ENCODE peak calls at places on chromosomes 3 and 15, in nine cellular contexts. One of them, this sample, is unnamed.

GRCh38 chr3:31472479-31473390 is 60.0 kb upstream of the STT3B start:
- DNase-seq in PC-3: peak; percentile 22
- DNase-seq in neural progenitor cell: no peak
- DNase-seq in MM.1S: no peak
- DNase-seq in GM23248: peak; percentile 19
- DNase-seq in hepatocyte: no peak
- DNase-seq in SK-N-SH: no peak
- DNase-seq in GM23338: no peak
- DNase-seq in HCT116: no peak
- DNase-seq in this sample: no peak

GRCh38 chr15:88238618-88239430 is 17.7 kb downstream of the NTRK3 start:
- DNase-seq in neural progenitor cell: no peak
- DNase-seq in GM23338: no peak
- DNase-seq in HCT116: no peak
- DNase-seq in GM23248: peak; percentile 73
- DNase-seq in SK-N-SH: no peak
- DNase-seq in MM.1S: no peak
- DNase-seq in hepatocyte: peak; percentile 62
- DNase-seq in PC-3: no peak
- DNase-seq in this sample: no peak

GRCh38 chr3:151864423-151865101 is 8.9 kb upstream of the SUCNR1 start:
- DNase-seq in HCT116: peak; percentile 35
- DNase-seq in GM23338: no peak
- DNase-seq in PC-3: peak; percentile 89
- DNase-seq in SK-N-SH: no peak
- DNase-seq in GM23248: peak; percentile 76
- DNase-seq in hepatocyte: peak; percentile 32
- DNase-seq in MM.1S: no peak
- DNase-seq in neural progenitor cell: no peak
- DNase-seq in this sample: no peak

GRCh38 chr3:177180506-177180905 is 16.8 kb downstream of the TBL1XR1 start:
- DNase-seq in SK-N-SH: no peak
- DNase-seq in neural progenitor cell: no peak
- DNase-seq in hepatocyte: no peak
- DNase-seq in PC-3: no peak
- DNase-seq in MM.1S: no peak
- DNase-seq in HCT116: no peak
- DNase-seq in GM23338: no peak
- DNase-seq in GM23248: no peak
- DNase-seq in this sample: no peak

GRCh38 chr15:70643783-70644125 is 119.6 kb downstream of the UACA start:
- DNase-seq in HCT116: peak; percentile 19
- DNase-seq in PC-3: peak; percentile 79
- DNase-seq in hepatocyte: no peak
- DNase-seq in neural progenitor cell: no peak
- DNase-seq in GM23338: no peak
- DNase-seq in GM23248: peak; percentile 44
- DNase-seq in MM.1S: no peak
- DNase-seq in SK-N-SH: no peak
- DNase-seq in this sample: no peak

GRCh38 chr3:33664195-33664594 is 53.9 kb downstream of the CLASP2 start:
- DNase-seq in HCT116: no peak
- DNase-seq in hepatocyte: no peak
- DNase-seq in MM.1S: no peak
- DNase-seq in SK-N-SH: no peak
- DNase-seq in GM23248: peak; percentile 87
- DNase-seq in PC-3: peak; percentile 85
- DNase-seq in neural progenitor cell: no peak
- DNase-seq in GM23338: no peak
- DNase-seq in this sample: no peak

GRCh38 chr3:160667452-160667851 is 9.5 kb upstream of the ARL14 start:
- DNase-seq in hepatocyte: peak; percentile 77
- DNase-seq in PC-3: peak; percentile 98
- DNase-seq in MM.1S: no peak
- DNase-seq in GM23248: peak; percentile 55
- DNase-seq in HCT116: peak; percentile 91
- DNase-seq in GM23338: no peak
- DNase-seq in SK-N-SH: no peak
- DNase-seq in neural progenitor cell: no peak
- DNase-seq in this sample: no peak

GRCh38 chr3:128701342-128702212 is 24.4 kb upstream of the RAB7A start:
- DNase-seq in HCT116: no peak
- DNase-seq in SK-N-SH: peak; percentile 76
- DNase-seq in neural progenitor cell: no peak
- DNase-seq in GM23338: no peak
- DNase-seq in MM.1S: no peak
- DNase-seq in hepatocyte: no peak
- DNase-seq in GM23248: no peak
- DNase-seq in PC-3: no peak
- DNase-seq in this sample: no peak

GRCh38 chr3:120449701-120450216 is 1.0 kb downstream of the FSTL1 start:
- DNase-seq in PC-3: peak; percentile 49
- DNase-seq in neural progenitor cell: peak; percentile 24
- DNase-seq in GM23338: no peak
- DNase-seq in MM.1S: no peak
- DNase-seq in hepatocyte: no peak
- DNase-seq in HCT116: no peak
- DNase-seq in SK-N-SH: peak; percentile 22
- DNase-seq in GM23248: peak; percentile 87
- DNase-seq in this sample: no peak

GRCh38 chr3:52333869-52334557 is 17.9 kb downstream of the DNAH1 start:
- DNase-seq in neural progenitor cell: no peak
- DNase-seq in GM23338: no peak
- DNase-seq in hepatocyte: peak; percentile 24
- DNase-seq in GM23248: peak; percentile 45
- DNase-seq in MM.1S: no peak
- DNase-seq in PC-3: peak; percentile 96
- DNase-seq in SK-N-SH: no peak
- DNase-seq in HCT116: no peak
- DNase-seq in this sample: no peak

GRCh38 chr3:42230860-42231259 is 35.1 kb downstream of the CCK start:
- DNase-seq in HCT116: no peak
- DNase-seq in SK-N-SH: no peak
- DNase-seq in PC-3: no peak
- DNase-seq in GM23338: no peak
- DNase-seq in GM23248: no peak
- DNase-seq in neural progenitor cell: no peak
- DNase-seq in hepatocyte: no peak
- DNase-seq in MM.1S: no peak
- DNase-seq in this sample: no peak

GRCh38 chr15:47717036-47717611 is at the start of gene SEMA6D:
- DNase-seq in hepatocyte: peak; percentile 84
- DNase-seq in GM23248: peak; percentile 87
- DNase-seq in GM23338: peak; percentile 87
- DNase-seq in neural progenitor cell: peak; percentile 94
- DNase-seq in MM.1S: peak; percentile 22
- DNase-seq in SK-N-SH: peak; percentile 93
- DNase-seq in PC-3: peak; percentile 73
- DNase-seq in HCT116: no peak
- DNase-seq in this sample: no peak

GRCh38 chr3:195696632-195697278 is 24.0 kb upstream of the MUC20 start:
- DNase-seq in SK-N-SH: no peak
- DNase-seq in PC-3: no peak
- DNase-seq in neural progenitor cell: peak; percentile 59
- DNase-seq in GM23338: no peak
- DNase-seq in MM.1S: peak; percentile 4
- DNase-seq in GM23248: no peak
- DNase-seq in HCT116: no peak
- DNase-seq in hepatocyte: no peak
- DNase-seq in this sample: no peak

GRCh38 chr3:190404715-190405114 is 16.8 kb downstream of the CLDN16 start:
- DNase-seq in PC-3: no peak
- DNase-seq in SK-N-SH: no peak
- DNase-seq in HCT116: no peak
- DNase-seq in hepatocyte: no peak
- DNase-seq in MM.1S: no peak
- DNase-seq in GM23248: no peak
- DNase-seq in GM23338: no peak
- DNase-seq in neural progenitor cell: no peak
- DNase-seq in this sample: no peak

GRCh38 chr15:67809866-67810265 is 15.4 kb upstream of the SKOR1 start:
- DNase-seq in HCT116: no peak
- DNase-seq in PC-3: no peak
- DNase-seq in GM23338: no peak
- DNase-seq in GM23248: no peak
- DNase-seq in neural progenitor cell: no peak
- DNase-seq in SK-N-SH: no peak
- DNase-seq in MM.1S: no peak
- DNase-seq in hepatocyte: no peak
- DNase-seq in this sample: no peak

GRCh38 chr3:157355276-157355675 is 81.4 kb upstream of the PTX3 start:
- DNase-seq in GM23248: no peak
- DNase-seq in MM.1S: no peak
- DNase-seq in GM23338: no peak
- DNase-seq in PC-3: no peak
- DNase-seq in SK-N-SH: no peak
- DNase-seq in hepatocyte: no peak
- DNase-seq in neural progenitor cell: no peak
- DNase-seq in HCT116: no peak
- DNase-seq in this sample: no peak

GRCh38 chr3:119664850-119665379 is 4.5 kb upstream of the POPDC2 start:
- DNase-seq in PC-3: peak; percentile 77
- DNase-seq in GM23338: no peak
- DNase-seq in SK-N-SH: no peak
- DNase-seq in neural progenitor cell: no peak
- DNase-seq in MM.1S: no peak
- DNase-seq in GM23248: no peak
- DNase-seq in hepatocyte: peak; percentile 60
- DNase-seq in HCT116: no peak
- DNase-seq in this sample: no peak

GRCh38 chr3:24494616-24495333 is at the start of gene THRB:
- DNase-seq in HCT116: peak; percentile 27
- DNase-seq in PC-3: peak; percentile 72
- DNase-seq in neural progenitor cell: peak; percentile 79
- DNase-seq in MM.1S: peak; percentile 60
- DNase-seq in GM23248: peak; percentile 83
- DNase-seq in hepatocyte: peak; percentile 83
- DNase-seq in SK-N-SH: peak; percentile 89
- DNase-seq in GM23338: peak; percentile 79
- DNase-seq in this sample: no peak

GRCh38 chr15:85443593-85444328 is 63.4 kb downstream of the AKAP13 start:
- DNase-seq in neural progenitor cell: peak; percentile 53
- DNase-seq in SK-N-SH: no peak
- DNase-seq in hepatocyte: peak; percentile 74
- DNase-seq in GM23338: peak; percentile 68
- DNase-seq in HCT116: peak; percentile 47
- DNase-seq in MM.1S: peak; percentile 48
- DNase-seq in PC-3: peak; percentile 88
- DNase-seq in GM23248: peak; percentile 10
- DNase-seq in this sample: peak; percentile 52

GRCh38 chr15:40244961-40245523 is 6.2 kb downstream of the PAK6 start:
- DNase-seq in hepatocyte: peak; percentile 65
- DNase-seq in MM.1S: no peak
- DNase-seq in GM23248: no peak
- DNase-seq in SK-N-SH: no peak
- DNase-seq in neural progenitor cell: no peak
- DNase-seq in GM23338: peak; percentile 41
- DNase-seq in HCT116: no peak
- DNase-seq in PC-3: peak; percentile 88
- DNase-seq in this sample: no peak

GRCh38 chr15:58473720-58474119 is 41.9 kb downstream of the LIPC start:
- DNase-seq in hepatocyte: peak; percentile 48
- DNase-seq in GM23338: no peak
- DNase-seq in PC-3: peak; percentile 73
- DNase-seq in MM.1S: no peak
- DNase-seq in SK-N-SH: no peak
- DNase-seq in GM23248: peak; percentile 75
- DNase-seq in neural progenitor cell: no peak
- DNase-seq in HCT116: no peak
- DNase-seq in this sample: no peak

GRCh38 chr3:151460774-151461450 is at the start of gene IGSF10:
- DNase-seq in neural progenitor cell: peak; percentile 61
- DNase-seq in SK-N-SH: peak; percentile 32
- DNase-seq in HCT116: no peak
- DNase-seq in GM23248: peak; percentile 32
- DNase-seq in GM23338: peak; percentile 72
- DNase-seq in hepatocyte: peak; percentile 19
- DNase-seq in PC-3: no peak
- DNase-seq in MM.1S: no peak
- DNase-seq in this sample: no peak

GRCh38 chr3:100209948-100210776 is 50.6 kb upstream of the TBC1D23 start:
- DNase-seq in GM23338: no peak
- DNase-seq in MM.1S: peak; percentile 90
- DNase-seq in HCT116: no peak
- DNase-seq in hepatocyte: no peak
- DNase-seq in PC-3: no peak
- DNase-seq in SK-N-SH: no peak
- DNase-seq in neural progenitor cell: no peak
- DNase-seq in GM23248: peak; percentile 43
- DNase-seq in this sample: no peak
- H3K4me3 ChIP-seq in GM23338: no peak overlapping the region
- H3K4me3 ChIP-seq in MM.1S: peak overlapping the region; percentile 51
- H3K4me3 ChIP-seq in HCT116: no peak overlapping the region
- H3K4me3 ChIP-seq in hepatocyte: no peak overlapping the region
- H3K4me3 ChIP-seq in PC-3: no peak overlapping the region
- H3K4me3 ChIP-seq in SK-N-SH: no peak overlapping the region
- H3K4me3 ChIP-seq in neural progenitor cell: no peak overlapping the region
- H3K4me3 ChIP-seq in GM23248: no peak overlapping the region
- H3K4me3 ChIP-seq in this sample: no peak overlapping the region

GRCh38 chr3:48897401-48898376 is 993 bp downstream of the SLC25A20 start:
- DNase-seq in MM.1S: peak; percentile 30
- DNase-seq in hepatocyte: peak; percentile 36
- DNase-seq in SK-N-SH: no peak
- DNase-seq in PC-3: peak; percentile 32
- DNase-seq in HCT116: no peak
- DNase-seq in GM23248: peak; percentile 7
- DNase-seq in GM23338: no peak
- DNase-seq in neural progenitor cell: no peak
- DNase-seq in this sample: peak; percentile 21
- TF ChIP-seq EZH2phosphoT487 in MM.1S: no peak
- TF ChIP-seq EZH2phosphoT487 in hepatocyte: no peak
- TF ChIP-seq EZH2phosphoT487 in SK-N-SH: no peak
- TF ChIP-seq EZH2phosphoT487 in PC-3: no peak
- TF ChIP-seq EZH2phosphoT487 in HCT116: no peak
- TF ChIP-seq EZH2phosphoT487 in GM23248: no peak
- TF ChIP-seq EZH2phosphoT487 in GM23338: no peak
- TF ChIP-seq EZH2phosphoT487 in neural progenitor cell: no peak
- TF ChIP-seq EZH2phosphoT487 in this sample: no peak

GRCh38 chr3:150062492-150062891 is 91.8 kb upstream of the PFN2 start:
- DNase-seq in MM.1S: no peak
- DNase-seq in neural progenitor cell: peak; percentile 31
- DNase-seq in HCT116: no peak
- DNase-seq in SK-N-SH: no peak
- DNase-seq in PC-3: no peak
- DNase-seq in hepatocyte: peak; percentile 28
- DNase-seq in GM23248: peak; percentile 76
- DNase-seq in GM23338: no peak
- DNase-seq in this sample: no peak
- H3K4me3 ChIP-seq in MM.1S: no peak overlapping the region
- H3K4me3 ChIP-seq in neural progenitor cell: no peak overlapping the region
- H3K4me3 ChIP-seq in HCT116: no peak overlapping the region
- H3K4me3 ChIP-seq in SK-N-SH: peak overlapping the region; percentile 2
- H3K4me3 ChIP-seq in PC-3: no peak overlapping the region
- H3K4me3 ChIP-seq in hepatocyte: no peak overlapping the region
- H3K4me3 ChIP-seq in GM23248: peak overlapping the region; percentile 61
- H3K4me3 ChIP-seq in GM23338: no peak overlapping the region
- H3K4me3 ChIP-seq in this sample: no peak overlapping the region

DNA sequence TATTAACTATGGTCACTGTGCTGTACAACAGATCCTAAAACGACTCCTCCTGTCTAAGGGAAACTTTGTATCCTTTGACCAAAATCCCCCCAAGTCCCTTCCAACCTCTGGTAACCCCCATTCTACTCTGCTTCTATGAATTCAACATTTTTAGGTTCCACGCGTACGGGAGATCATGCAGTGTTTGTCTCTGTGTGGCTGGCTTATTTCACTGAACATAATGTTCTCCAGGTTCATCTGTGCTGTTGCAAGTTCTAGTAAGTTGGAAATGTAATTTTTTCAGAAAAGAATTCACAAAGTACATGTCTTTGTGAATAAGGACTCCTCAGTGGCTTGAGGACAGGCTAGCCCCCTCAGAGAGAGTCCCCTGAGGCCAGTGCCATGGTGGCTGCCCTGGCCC is 66.1 kb downstream of the ATP10A start:
- DNase-seq in GM23338: no peak
- DNase-seq in SK-N-SH: no peak
- DNase-seq in neural progenitor cell: no peak
- DNase-seq in hepatocyte: no peak
- DNase-seq in GM23248: no peak
- DNase-seq in MM.1S: no peak
- DNase-seq in PC-3: no peak
- DNase-seq in HCT116: no peak
- DNase-seq in this sample: no peak
- TF ChIP-seq EZH2phosphoT487 in GM23338: no peak
- TF ChIP-seq EZH2phosphoT487 in SK-N-SH: no peak
- TF ChIP-seq EZH2phosphoT487 in neural progenitor cell: no peak
- TF ChIP-seq EZH2phosphoT487 in hepatocyte: no peak
- TF ChIP-seq EZH2phosphoT487 in GM23248: no peak
- TF ChIP-seq EZH2phosphoT487 in MM.1S: no peak
- TF ChIP-seq EZH2phosphoT487 in PC-3: no peak
- TF ChIP-seq EZH2phosphoT487 in HCT116: no peak
- TF ChIP-seq EZH2phosphoT487 in this sample: no peak